ENCODE peak calls at places on chromosomes 6 and 20, in four cellular contexts. One of them, this sample, is unnamed.

GRCh38 chr20:34896086-34896551 is 19.7 kb downstream of the ACSS2 start:
- DNase-seq in GM23338: no peak
- DNase-seq in neural progenitor cell: no peak
- DNase-seq in PC-9: no peak
- DNase-seq in this sample: no peak

GRCh38 chr6:42532038-42532669 is 31.7 kb upstream of the UBR2 start:
- DNase-seq in GM23338: peak; percentile 80
- DNase-seq in neural progenitor cell: peak; percentile 77
- DNase-seq in PC-9: peak; percentile 49
- DNase-seq in this sample: peak; percentile 83

GRCh38 chr6:38973178-38974057 is 75.2 kb upstream of the GLP1R start:
- DNase-seq in GM23338: peak; percentile 77
- DNase-seq in neural progenitor cell: peak; percentile 56
- DNase-seq in PC-9: peak; percentile 67
- DNase-seq in this sample: peak; percentile 72

GRCh38 chr20:24350923-24351368 is 118.5 kb upstream of the SYNDIG1 start:
- DNase-seq in GM23338: no peak
- DNase-seq in neural progenitor cell: no peak
- DNase-seq in PC-9: no peak
- DNase-seq in this sample: peak; percentile 71

GRCh38 chr6:11050735-11051134 is 6.6 kb upstream of the ELOVL2 start:
- DNase-seq in GM23338: no peak
- DNase-seq in neural progenitor cell: no peak
- DNase-seq in PC-9: peak; percentile 36
- DNase-seq in this sample: peak; percentile 44

GRCh38 chr6:11718461-11718860 is 60.1 kb downstream of the ADTRP start:
- DNase-seq in GM23338: no peak
- DNase-seq in neural progenitor cell: no peak
- DNase-seq in PC-9: no peak
- DNase-seq in this sample: peak; percentile 66

GRCh38 chr6:54294965-54295532 is 13.2 kb upstream of the TINAG start:
- DNase-seq in GM23338: no peak
- DNase-seq in neural progenitor cell: no peak
- DNase-seq in PC-9: no peak
- DNase-seq in this sample: no peak

GRCh38 chr6:47446974-47447373 is 30.6 kb upstream of the CD2AP start:
- DNase-seq in GM23338: no peak
- DNase-seq in neural progenitor cell: no peak
- DNase-seq in PC-9: no peak
- DNase-seq in this sample: no peak

GRCh38 chr6:143400258-143401059 is 50.0 kb downstream of the ADAT2 start:
- DNase-seq in GM23338: no peak
- DNase-seq in neural progenitor cell: no peak
- DNase-seq in PC-9: peak; percentile 52
- DNase-seq in this sample: no peak

GRCh38 chr6:6927437-6928361 is 180.1 kb upstream of the RREB1 start:
- DNase-seq in GM23338: peak; percentile 19
- DNase-seq in neural progenitor cell: peak; percentile 63
- DNase-seq in PC-9: no peak
- DNase-seq in this sample: peak; percentile 19

GRCh38 chr6:166655251-166655650 is 28.2 kb upstream of the RPS6KA2 start:
- DNase-seq in GM23338: no peak
- DNase-seq in neural progenitor cell: no peak
- DNase-seq in PC-9: no peak
- DNase-seq in this sample: no peak

GRCh38 chr6:97665410-97665809 is 382.4 kb upstream of the MMS22L start:
- DNase-seq in GM23338: peak; percentile 63
- DNase-seq in neural progenitor cell: peak; percentile 31
- DNase-seq in PC-9: no peak
- DNase-seq in this sample: no peak

GRCh38 chr6:159267165-159267564 is 98.0 kb downstream of the FNDC1 start:
- DNase-seq in GM23338: peak; percentile 57
- DNase-seq in neural progenitor cell: peak; percentile 74
- DNase-seq in PC-9: no peak
- DNase-seq in this sample: peak; percentile 40

GRCh38 chr20:57259179-57260021 is 7.0 kb downstream of the BMP7 start:
- DNase-seq in GM23338: peak; percentile 63
- DNase-seq in neural progenitor cell: peak; percentile 65
- DNase-seq in PC-9: no peak
- DNase-seq in this sample: peak; percentile 12

GRCh38 chr6:148915889-148916288 is 169.1 kb downstream of the UST start:
- DNase-seq in GM23338: no peak
- DNase-seq in neural progenitor cell: peak; percentile 51
- DNase-seq in PC-9: no peak
- DNase-seq in this sample: no peak

GRCh38 chr6:3794092-3794491 is 42.6 kb upstream of the PXDC1 start:
- DNase-seq in GM23338: no peak
- DNase-seq in neural progenitor cell: no peak
- DNase-seq in PC-9: no peak
- DNase-seq in this sample: no peak

GRCh38 chr6:101402618-101403002 is 9.1 kb downstream of the GRIK2 start:
- DNase-seq in GM23338: peak; percentile 77
- DNase-seq in neural progenitor cell: peak; percentile 86
- DNase-seq in PC-9: no peak
- DNase-seq in this sample: peak; percentile 39

GRCh38 chr6:163175301-163175700 is 239.2 kb upstream of the QKI start:
- DNase-seq in GM23338: no peak
- DNase-seq in neural progenitor cell: no peak
- DNase-seq in PC-9: no peak
- DNase-seq in this sample: no peak

GRCh38 chr6:157059781-157060180 is 263.5 kb downstream of the TMEM242 start:
- DNase-seq in GM23338: no peak
- DNase-seq in neural progenitor cell: peak; percentile 61
- DNase-seq in PC-9: no peak
- DNase-seq in this sample: peak; percentile 26

GRCh38 chr20:18314786-18315406 is 26.6 kb downstream of the ZNF133 start:
- DNase-seq in GM23338: no peak
- DNase-seq in neural progenitor cell: no peak
- DNase-seq in PC-9: peak; percentile 41
- DNase-seq in this sample: peak; percentile 90

GRCh38 chr20:53403029-53403428 is 190.6 kb downstream of the ZNF217 start:
- DNase-seq in GM23338: no peak
- DNase-seq in neural progenitor cell: no peak
- DNase-seq in PC-9: no peak
- DNase-seq in this sample: no peak

GRCh38 chr6:155261146-155261900 is 2.5 kb upstream of the CLDN20 start:
- DNase-seq in GM23338: peak; percentile 83
- DNase-seq in neural progenitor cell: peak; percentile 70
- DNase-seq in PC-9: no peak
- DNase-seq in this sample: no peak

GRCh38 chr6:114586298-114586697 is 243.5 kb upstream of the HS3ST5 start:
- DNase-seq in GM23338: no peak
- DNase-seq in neural progenitor cell: no peak
- DNase-seq in PC-9: no peak
- DNase-seq in this sample: no peak

GRCh38 chr6:74899416-74899815 is 306.4 kb downstream of the COL12A1 start:
- DNase-seq in GM23338: peak; percentile 50
- DNase-seq in neural progenitor cell: no peak
- DNase-seq in PC-9: peak; percentile 65
- DNase-seq in this sample: peak; percentile 41

GRCh38 chr20:35617397-35618031 is 1.9 kb downstream of the SPAG4 start:
- DNase-seq in GM23338: peak; percentile 88
- DNase-seq in neural progenitor cell: peak; percentile 79
- DNase-seq in PC-9: peak; percentile 79
- DNase-seq in this sample: peak; percentile 69

GRCh38 chr6:115882771-115883170 is 177.9 kb downstream of the FRK start:
- DNase-seq in GM23338: no peak
- DNase-seq in neural progenitor cell: no peak
- DNase-seq in PC-9: peak; percentile 91
- DNase-seq in this sample: no peak

GRCh38 chr6:158154816-158155215 is 13.2 kb downstream of the SERAC1 start:
- DNase-seq in GM23338: no peak
- DNase-seq in neural progenitor cell: no peak
- DNase-seq in PC-9: no peak
- DNase-seq in this sample: no peak

GRCh38 chr6:115969207-115969929 is 91.3 kb downstream of the FRK start:
- DNase-seq in GM23338: peak; percentile 73
- DNase-seq in neural progenitor cell: peak; percentile 77
- DNase-seq in PC-9: no peak
- DNase-seq in this sample: peak; percentile 7

GRCh38 chr20:58021481-58021880 is 207.0 kb downstream of the ANKRD60 start:
- DNase-seq in GM23338: peak; percentile 58
- DNase-seq in neural progenitor cell: no peak
- DNase-seq in PC-9: no peak
- DNase-seq in this sample: peak; percentile 42

GRCh38 chr6:16625319-16626240 is 135.7 kb downstream of the ATXN1 start:
- DNase-seq in GM23338: no peak
- DNase-seq in neural progenitor cell: no peak
- DNase-seq in PC-9: no peak
- DNase-seq in this sample: peak; percentile 22

GRCh38 chr6:12536416-12536815 is 180.2 kb upstream of the PHACTR1 start:
- DNase-seq in GM23338: no peak
- DNase-seq in neural progenitor cell: no peak
- DNase-seq in PC-9: no peak
- DNase-seq in this sample: no peak

GRCh38 chr20:39990692-39991091 is 698.3 kb downstream of the MAFB start:
- DNase-seq in GM23338: no peak
- DNase-seq in neural progenitor cell: no peak
- DNase-seq in PC-9: no peak
- DNase-seq in this sample: no peak

GRCh38 chr6:164296411-164296810 is 881.9 kb downstream of the QKI start:
- DNase-seq in GM23338: no peak
- DNase-seq in neural progenitor cell: no peak
- DNase-seq in PC-9: no peak
- DNase-seq in this sample: no peak

DNA sequence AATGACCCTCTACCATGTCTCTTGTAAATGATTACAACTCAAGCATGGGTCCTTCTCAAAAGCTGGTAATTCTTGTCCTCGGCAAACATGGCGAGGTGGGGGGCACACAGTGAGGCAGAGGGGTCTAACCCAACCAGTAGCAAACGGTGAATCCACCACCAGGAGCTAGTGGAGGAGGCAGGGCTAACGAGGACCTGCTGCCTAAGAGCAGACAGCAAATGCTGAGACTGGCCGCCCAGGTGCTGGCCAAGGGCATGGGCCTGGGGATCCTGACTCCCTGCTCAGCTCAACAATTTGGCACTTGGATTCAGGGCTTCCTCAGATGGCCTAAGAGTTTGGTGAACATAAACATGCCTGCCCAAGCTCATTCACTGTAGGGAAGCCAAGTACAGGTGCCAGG is 18.4 kb downstream of the PCIF1 start:
- DNase-seq in GM23338: no peak
- DNase-seq in neural progenitor cell: no peak
- DNase-seq in PC-9: peak; percentile 10
- DNase-seq in this sample: no peak
- H3K36me3 ChIP-seq in GM23338: no peaks in the 10 kb centered on the region
- H3K36me3 ChIP-seq in neural progenitor cell: no peaks in the 10 kb centered on the region
- H3K36me3 ChIP-seq in PC-9: peaks cover 7% of the 10 kb centered on the region
- H3K36me3 ChIP-seq in this sample: peaks cover 11% of the 10 kb centered on the region

DNA sequence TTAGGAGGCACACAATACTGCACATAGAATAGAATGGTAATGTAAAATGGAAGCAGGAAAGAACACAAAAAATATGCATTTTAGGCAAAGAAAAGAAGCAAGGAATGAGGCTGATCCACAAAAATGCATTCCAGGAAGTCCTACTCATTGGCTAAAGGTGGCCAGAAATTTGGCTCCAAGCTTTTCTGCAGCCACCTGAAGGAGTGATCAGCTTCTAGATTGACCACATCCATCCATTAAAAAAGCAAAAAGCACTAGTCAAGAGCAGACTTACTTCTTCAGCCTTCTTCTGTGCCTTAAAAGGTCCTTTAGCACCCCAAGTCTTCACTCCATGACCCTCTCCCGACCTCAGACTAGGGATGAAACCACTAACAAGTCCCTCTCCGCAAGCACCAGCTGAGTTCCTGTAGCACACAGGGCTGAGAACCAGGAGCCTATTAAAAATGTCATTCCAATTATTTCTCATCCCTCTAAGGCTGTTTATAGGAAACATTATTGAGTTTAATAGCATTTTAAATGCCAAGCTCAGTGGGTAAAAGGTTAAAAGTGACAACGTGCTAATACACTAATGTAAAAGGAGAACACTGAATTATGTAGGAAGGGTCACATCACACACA is 36.5 kb downstream of the TRAM2 start:
- DNase-seq in GM23338: no peak
- DNase-seq in neural progenitor cell: no peak
- DNase-seq in PC-9: no peak
- DNase-seq in this sample: peak; percentile 54
- H3F3A ChIP-seq in GM23338: no peaks in the 10 kb centered on the region
- H3F3A ChIP-seq in neural progenitor cell: no peaks in the 10 kb centered on the region
- H3F3A ChIP-seq in PC-9: no peaks in the 10 kb centered on the region
- H3F3A ChIP-seq in this sample: peaks cover 100% of the 10 kb centered on the region

GRCh38 chr6:67501738-67502137 is 1133.3 kb upstream of the ADGRB3 start:
- DNase-seq in GM23338: no peak
- DNase-seq in neural progenitor cell: no peak
- DNase-seq in PC-9: no peak
- DNase-seq in this sample: no peak
- H2AFZ ChIP-seq in GM23338: peak overlapping the region; percentile 80
- H2AFZ ChIP-seq in neural progenitor cell: peak overlapping the region; percentile 68
- H2AFZ ChIP-seq in PC-9: peak overlapping the region; percentile 22
- H2AFZ ChIP-seq in this sample: no peak overlapping the region

DNA sequence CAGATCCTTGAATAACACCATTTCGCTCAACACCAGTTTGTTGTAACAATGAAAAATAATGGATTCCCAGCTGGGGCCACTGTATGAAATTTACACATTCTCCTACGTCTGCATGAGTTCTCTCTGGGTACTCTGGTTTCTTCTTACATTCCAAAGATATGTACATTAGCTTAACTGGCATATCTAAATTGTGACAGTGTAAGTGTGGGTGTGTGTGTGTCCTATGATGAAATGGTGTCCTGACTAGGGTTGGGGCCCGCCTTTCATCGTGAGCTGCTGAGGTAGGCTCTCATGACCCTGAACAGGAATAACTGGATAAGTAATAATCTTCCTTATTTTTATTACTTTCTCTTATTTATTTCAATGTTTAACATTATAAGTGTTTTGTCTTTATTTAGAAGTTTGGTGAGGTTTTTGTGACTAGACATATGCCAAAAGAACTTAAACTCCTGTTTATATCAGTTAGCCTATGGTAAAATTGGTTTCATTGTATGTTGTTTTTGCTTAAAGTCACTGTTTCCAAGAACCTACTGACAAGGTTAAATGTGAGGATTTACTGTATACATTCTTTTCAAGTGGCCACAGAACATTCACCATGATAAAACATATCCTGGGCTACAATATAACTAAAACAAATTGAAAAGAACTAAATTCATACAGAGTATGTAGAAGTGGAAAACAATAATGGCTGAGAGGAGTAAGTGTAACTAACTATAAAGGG is 42.4 kb downstream of the RBL1 start:
- DNase-seq in GM23338: no peak
- DNase-seq in neural progenitor cell: no peak
- DNase-seq in PC-9: no peak
- DNase-seq in this sample: peak; percentile 1
- H3K36me3 ChIP-seq in GM23338: peaks cover 39% of the 10 kb centered on the region
- H3K36me3 ChIP-seq in neural progenitor cell: peaks cover 4% of the 10 kb centered on the region
- H3K36me3 ChIP-seq in PC-9: no peaks in the 10 kb centered on the region
- H3K36me3 ChIP-seq in this sample: no peaks in the 10 kb centered on the region

This sample was measured in GM23248.